ENCODE peak calls at places on chromosomes 7 and 10, in five cellular contexts. One of them, this sample, is unnamed.
A peak's percentile ranks its signal among the peaks of the same experiment; 100 is the strongest.

GRCh38 chr7:133235212-133235883 is 17.5 kb upstream of the EXOC4 start:
- DNase-seq in lower lobe of right lung: no peak
- DNase-seq in A549: no peak
- DNase-seq in body of pancreas: no peak
- DNase-seq in sigmoid colon: no peak
- DNase-seq in this sample: no peak

GRCh38 chr7:30171753-30172447 is 37.1 kb downstream of the MTURN start:
- DNase-seq in lower lobe of right lung: no peak
- DNase-seq in A549: no peak
- DNase-seq in body of pancreas: no peak
- DNase-seq in sigmoid colon: no peak
- DNase-seq in this sample: no peak

GRCh38 chr7:94620703-94621118 is 35.2 kb downstream of the SGCE start:
- DNase-seq in lower lobe of right lung: peak; percentile 46
- DNase-seq in A549: peak; percentile 78
- DNase-seq in body of pancreas: peak; percentile 50
- DNase-seq in sigmoid colon: peak; percentile 87
- DNase-seq in this sample: peak; percentile 81

GRCh38 chr7:154744226-154744860 is 258.6 kb downstream of the PAXIP1 start:
- DNase-seq in lower lobe of right lung: no peak
- DNase-seq in A549: peak; percentile 60
- DNase-seq in body of pancreas: peak; percentile 63
- DNase-seq in sigmoid colon: no peak
- DNase-seq in this sample: no peak

GRCh38 chr7:80277434-80278427 is 143.1 kb downstream of the GNAI1 start:
- DNase-seq in lower lobe of right lung: no peak
- DNase-seq in A549: peak; percentile 69
- DNase-seq in body of pancreas: no peak
- DNase-seq in sigmoid colon: no peak
- DNase-seq in this sample: no peak

GRCh38 chr7:158710651-158711102 is 6.1 kb upstream of the NCAPG2 start:
- DNase-seq in lower lobe of right lung: no peak
- DNase-seq in A549: no peak
- DNase-seq in body of pancreas: no peak
- DNase-seq in sigmoid colon: no peak
- DNase-seq in this sample: no peak

GRCh38 chr7:21524680-21525079 is 18.2 kb upstream of the DNAH11 start:
- DNase-seq in lower lobe of right lung: no peak
- DNase-seq in A549: no peak
- DNase-seq in body of pancreas: no peak
- DNase-seq in sigmoid colon: no peak
- DNase-seq in this sample: no peak

GRCh38 chr10:97701438-97702064 is 12.0 kb upstream of the MARVELD1 start:
- DNase-seq in lower lobe of right lung: no peak
- DNase-seq in A549: peak; percentile 88
- DNase-seq in body of pancreas: peak; percentile 64
- DNase-seq in sigmoid colon: no peak
- DNase-seq in this sample: peak; percentile 64

GRCh38 chr7:76424413-76425111 is at the start of gene ZP3:
- DNase-seq in lower lobe of right lung: no peak
- DNase-seq in A549: no peak
- DNase-seq in body of pancreas: no peak
- DNase-seq in sigmoid colon: no peak
- DNase-seq in this sample: peak; percentile 55

GRCh38 chr7:18208921-18209320 is 181.3 kb upstream of the PRPS1L1 start:
- DNase-seq in lower lobe of right lung: no peak
- DNase-seq in A549: no peak
- DNase-seq in body of pancreas: no peak
- DNase-seq in sigmoid colon: no peak
- DNase-seq in this sample: no peak

GRCh38 chr10:123993534-123994416 is 99.6 kb downstream of the CHST15 start:
- DNase-seq in lower lobe of right lung: no peak
- DNase-seq in A549: no peak
- DNase-seq in body of pancreas: no peak
- DNase-seq in sigmoid colon: no peak
- DNase-seq in this sample: no peak

GRCh38 chr7:15747187-15748111 is 61.0 kb upstream of the MEOX2 start:
- DNase-seq in lower lobe of right lung: no peak
- DNase-seq in A549: no peak
- DNase-seq in body of pancreas: no peak
- DNase-seq in sigmoid colon: no peak
- DNase-seq in this sample: no peak

GRCh38 chr7:72405389-72405788 is 6.7 kb downstream of the CALN1 start:
- DNase-seq in lower lobe of right lung: peak; percentile 76
- DNase-seq in A549: no peak
- DNase-seq in body of pancreas: no peak
- DNase-seq in sigmoid colon: no peak
- DNase-seq in this sample: no peak

GRCh38 chr7:135743907-135744789 is 4.5 kb downstream of the FAM180A start:
- DNase-seq in lower lobe of right lung: no peak
- DNase-seq in A549: no peak
- DNase-seq in body of pancreas: no peak
- DNase-seq in sigmoid colon: no peak
- DNase-seq in this sample: no peak

GRCh38 chr10:115829501-115830215 is 443.3 kb downstream of the GFRA1 start:
- DNase-seq in lower lobe of right lung: no peak
- DNase-seq in A549: no peak
- DNase-seq in body of pancreas: no peak
- DNase-seq in sigmoid colon: no peak
- DNase-seq in this sample: no peak

GRCh38 chr7:151900591-151901312 is 23.8 kb upstream of the PRKAG2 start:
- DNase-seq in lower lobe of right lung: no peak
- DNase-seq in A549: no peak
- DNase-seq in body of pancreas: no peak
- DNase-seq in sigmoid colon: no peak
- DNase-seq in this sample: no peak

GRCh38 chr10:123287594-123288247 is 133.5 kb downstream of the BUB3 start:
- DNase-seq in lower lobe of right lung: no peak
- DNase-seq in A549: peak; percentile 47
- DNase-seq in body of pancreas: no peak
- DNase-seq in sigmoid colon: no peak
- DNase-seq in this sample: no peak

GRCh38 chr7:85972504-85973141 is 671.1 kb upstream of the GRM3 start:
- DNase-seq in lower lobe of right lung: no peak
- DNase-seq in A549: no peak
- DNase-seq in body of pancreas: no peak
- DNase-seq in sigmoid colon: peak; percentile 61
- DNase-seq in this sample: peak; percentile 66

GRCh38 chr7:46286346-46286745 is 365.3 kb upstream of the IGFBP3 start:
- DNase-seq in lower lobe of right lung: no peak
- DNase-seq in A549: no peak
- DNase-seq in body of pancreas: no peak
- DNase-seq in sigmoid colon: no peak
- DNase-seq in this sample: no peak

GRCh38 chr10:5976689-5977470 is 463 bp downstream of the IL15RA start:
- DNase-seq in lower lobe of right lung: peak; percentile 72
- DNase-seq in A549: peak; percentile 39
- DNase-seq in body of pancreas: peak; percentile 66
- DNase-seq in sigmoid colon: peak; percentile 77
- DNase-seq in this sample: peak; percentile 88

GRCh38 chr7:100874300-100874576 is 665 bp upstream of the SRRT start:
- DNase-seq in lower lobe of right lung: no peak
- DNase-seq in A549: no peak
- DNase-seq in body of pancreas: no peak
- DNase-seq in sigmoid colon: no peak
- DNase-seq in this sample: peak; percentile 74
- H3K4me1 ChIP-seq in lower lobe of right lung: peaks cover 43% of the 10 kb centered on the region
- H3K4me1 ChIP-seq in A549: peaks cover 9% of the 10 kb centered on the region
- H3K4me1 ChIP-seq in body of pancreas: peaks cover 45% of the 10 kb centered on the region
- H3K4me1 ChIP-seq in sigmoid colon: no peaks in the 10 kb centered on the region
- H3K4me1 ChIP-seq in this sample: peaks cover 11% of the 10 kb centered on the region

GRCh38 chr7:78433421-78433820 is 634.8 kb downstream of the PHTF2 start:
- DNase-seq in lower lobe of right lung: no peak
- DNase-seq in A549: no peak
- DNase-seq in body of pancreas: no peak
- DNase-seq in sigmoid colon: no peak
- DNase-seq in this sample: no peak

GRCh38 chr7:78435355-78435754 is 636.8 kb downstream of the PHTF2 start:
- DNase-seq in lower lobe of right lung: no peak
- DNase-seq in A549: no peak
- DNase-seq in body of pancreas: no peak
- DNase-seq in sigmoid colon: no peak
- DNase-seq in this sample: no peak

GRCh38 chr7:78437118-78437517 is 638.5 kb downstream of the PHTF2 start:
- DNase-seq in lower lobe of right lung: no peak
- DNase-seq in A549: no peak
- DNase-seq in body of pancreas: no peak
- DNase-seq in sigmoid colon: no peak
- DNase-seq in this sample: no peak

GRCh38 chr7:78438433-78438832 is 639.9 kb downstream of the PHTF2 start:
- DNase-seq in lower lobe of right lung: no peak
- DNase-seq in A549: no peak
- DNase-seq in body of pancreas: peak; percentile 10
- DNase-seq in sigmoid colon: no peak
- DNase-seq in this sample: no peak

GRCh38 chr7:78434281-78434680 is 635.7 kb downstream of the PHTF2 start:
- DNase-seq in lower lobe of right lung: no peak
- DNase-seq in A549: no peak
- DNase-seq in body of pancreas: no peak
- DNase-seq in sigmoid colon: no peak
- DNase-seq in this sample: no peak
- TF ChIP-seq CTCF in lower lobe of right lung: no peak
- TF ChIP-seq CTCF in A549: no peak
- TF ChIP-seq CTCF in body of pancreas: no peak
- TF ChIP-seq CTCF in sigmoid colon: no peak
- TF ChIP-seq CTCF in this sample: no peak

GRCh38 chr10:103660364-103661197 is 167.1 kb downstream of the NEURL1 start:
- DNase-seq in lower lobe of right lung: peak; percentile 59
- DNase-seq in A549: no peak
- DNase-seq in body of pancreas: peak; percentile 43
- DNase-seq in sigmoid colon: peak; percentile 78
- DNase-seq in this sample: peak; percentile 86

GRCh38 chr10:103658049-103658577 is 164.6 kb downstream of the NEURL1 start:
- DNase-seq in lower lobe of right lung: no peak
- DNase-seq in A549: no peak
- DNase-seq in body of pancreas: no peak
- DNase-seq in sigmoid colon: no peak
- DNase-seq in this sample: no peak

GRCh38 chr10:103661198-103661950 is 167.9 kb downstream of the NEURL1 start:
- DNase-seq in lower lobe of right lung: peak; percentile 87
- DNase-seq in A549: no peak
- DNase-seq in body of pancreas: peak; percentile 64
- DNase-seq in sigmoid colon: peak; percentile 98
- DNase-seq in this sample: peak; percentile 94

GRCh38 chr10:103661951-103662405 is 168.5 kb downstream of the NEURL1 start:
- DNase-seq in lower lobe of right lung: no peak
- DNase-seq in A549: no peak
- DNase-seq in body of pancreas: no peak
- DNase-seq in sigmoid colon: no peak
- DNase-seq in this sample: no peak

GRCh38 chr10:103659674-103660363 is 166.3 kb downstream of the NEURL1 start:
- DNase-seq in lower lobe of right lung: peak; percentile 75
- DNase-seq in A549: no peak
- DNase-seq in body of pancreas: peak; percentile 79
- DNase-seq in sigmoid colon: peak; percentile 92
- DNase-seq in this sample: peak; percentile 88
- H3K4me3 ChIP-seq in lower lobe of right lung: peak overlapping the region; percentile 69
- H3K4me3 ChIP-seq in A549: no peak overlapping the region
- H3K4me3 ChIP-seq in body of pancreas: peak overlapping the region; percentile 4
- H3K4me3 ChIP-seq in sigmoid colon: peak overlapping the region; percentile 65
- H3K4me3 ChIP-seq in this sample: peak overlapping the region; percentile 80

GRCh38 chr7:65462148-65462716 is 88.6 kb downstream of the ZNF92 start:
- DNase-seq in lower lobe of right lung: no peak
- DNase-seq in A549: no peak
- DNase-seq in body of pancreas: no peak
- DNase-seq in sigmoid colon: no peak
- DNase-seq in this sample: no peak
- H3K4me1 ChIP-seq in lower lobe of right lung: no peaks in the 10 kb centered on the region
- H3K4me1 ChIP-seq in A549: no peaks in the 10 kb centered on the region
- H3K4me1 ChIP-seq in body of pancreas: no peaks in the 10 kb centered on the region
- H3K4me1 ChIP-seq in sigmoid colon: no peaks in the 10 kb centered on the region
- H3K4me1 ChIP-seq in this sample: no peaks in the 10 kb centered on the region

GRCh38 chr7:101363734-101364374 is 1.2 kb downstream of the COL26A1 start:
- DNase-seq in lower lobe of right lung: peak; percentile 75
- DNase-seq in A549: peak; percentile 84
- DNase-seq in body of pancreas: peak; percentile 82
- DNase-seq in sigmoid colon: peak; percentile 73
- DNase-seq in this sample: peak; percentile 82
- TF ChIP-seq CTCF in lower lobe of right lung: peak; percentile 96
- TF ChIP-seq CTCF in A549: peak; percentile 94
- TF ChIP-seq CTCF in body of pancreas: peak; percentile 87
- TF ChIP-seq CTCF in sigmoid colon: peak; percentile 59
- TF ChIP-seq CTCF in this sample: peak; percentile 58

GRCh38 chr7:131560061-131560460 is 3.6 kb upstream of the PODXL start:
- DNase-seq in lower lobe of right lung: no peak
- DNase-seq in A549: no peak
- DNase-seq in body of pancreas: no peak
- DNase-seq in sigmoid colon: no peak
- DNase-seq in this sample: no peak

GRCh38 chr7:131556055-131556911 is at the start of gene PODXL:
- DNase-seq in lower lobe of right lung: peak; percentile 83
- DNase-seq in A549: peak; percentile 78
- DNase-seq in body of pancreas: peak; percentile 85
- DNase-seq in sigmoid colon: peak; percentile 85
- DNase-seq in this sample: peak; percentile 91

GRCh38 chr7:131555565-131556054 is 818 bp downstream of the PODXL start:
- DNase-seq in lower lobe of right lung: no peak
- DNase-seq in A549: no peak
- DNase-seq in body of pancreas: peak; percentile 43
- DNase-seq in sigmoid colon: peak; percentile 65
- DNase-seq in this sample: no peak

GRCh38 chr7:131556912-131557457 is 557 bp upstream of the PODXL start:
- DNase-seq in lower lobe of right lung: no peak
- DNase-seq in A549: no peak
- DNase-seq in body of pancreas: no peak
- DNase-seq in sigmoid colon: no peak
- DNase-seq in this sample: no peak

DNA sequence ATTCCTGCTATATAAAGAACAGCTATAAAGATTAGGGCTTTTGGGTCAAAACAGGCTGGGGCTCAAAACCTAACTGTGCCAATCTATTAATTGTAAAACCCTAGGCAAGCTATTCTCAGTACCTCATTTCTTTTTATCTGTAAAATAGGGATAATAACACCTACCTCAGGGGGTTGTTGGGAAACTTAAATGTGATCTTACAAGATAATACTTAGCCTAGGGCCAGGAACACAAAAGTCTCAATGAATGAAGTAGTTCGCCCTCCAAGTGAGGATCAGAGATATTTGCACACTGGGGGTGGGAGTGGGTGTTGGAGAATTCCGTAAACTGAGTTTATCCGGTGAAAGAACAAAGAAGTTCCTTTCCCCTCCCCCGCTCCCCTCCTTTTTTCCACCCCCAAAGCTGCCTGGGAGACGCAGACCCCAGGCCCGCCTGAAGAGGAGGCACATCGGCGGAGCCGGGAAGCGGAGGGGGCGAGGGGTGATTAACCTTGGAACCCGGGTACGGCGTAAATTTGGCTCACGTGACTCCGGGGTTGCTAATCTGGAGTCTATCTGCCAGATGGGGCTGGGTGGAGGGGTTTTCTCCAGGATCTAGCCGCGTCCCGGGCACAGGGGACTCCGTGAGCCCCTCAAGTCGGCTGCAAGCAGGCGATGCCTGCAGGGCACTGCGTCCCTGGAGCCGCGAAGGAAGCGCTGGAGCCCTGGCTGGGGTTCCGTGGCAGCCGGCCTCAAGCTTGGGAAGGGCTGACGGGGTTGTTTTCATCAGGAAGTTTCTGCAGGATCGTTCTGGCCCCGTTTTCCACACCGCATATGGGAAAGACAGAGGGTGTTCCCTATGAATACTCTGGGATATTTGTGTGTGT is 1.3 kb upstream of the PODXL start:
- DNase-seq in lower lobe of right lung: no peak
- DNase-seq in A549: no peak
- DNase-seq in body of pancreas: peak; percentile 59
- DNase-seq in sigmoid colon: peak; percentile 69
- DNase-seq in this sample: peak; percentile 82
- H3K4me3 ChIP-seq in lower lobe of right lung: peak overlapping the region; percentile 77
- H3K4me3 ChIP-seq in A549: no peak overlapping the region
- H3K4me3 ChIP-seq in body of pancreas: peak overlapping the region; percentile 45
- H3K4me3 ChIP-seq in sigmoid colon: peak overlapping the region; percentile 65
- H3K4me3 ChIP-seq in this sample: peak overlapping the region; percentile 60

This sample was measured in kidney.